ENCODE peak calls at places on chromosomes 5 and 9, in nine cellular contexts. T is CD8-positive, alpha-beta T cell; D is K562; W is fibroblast of mammary gland; Y is neural progenitor cell; S is AG04450; Z is dorsolateral prefrontal cortex; P is BJ; N is cardiac fibroblast. R is an unnamed sample.

GRCh38 chr9:32783168-32783891 is at the start of gene TMEM215:
- DNase-seq in T (no peak), D (no peak), W (no peak), Y (peak), S (no peak), Z (no peak), P (no peak), N (no peak), R (peak)

GRCh38 chr5:12413585-12413984 is 509.3 kb upstream of the CTNND2 start:
- DNase-seq in T (no peak), D (no peak), W (no peak), Y (no peak), S (no peak), Z (no peak), P (no peak), N (no peak), R (no peak)

GRCh38 chr9:104776787-104777186 is 12.9 kb downstream of the NIPSNAP3B start:
- DNase-seq in T (no peak), D (no peak), W (peak), Y (no peak), S (no peak), Z (no peak), P (peak), N (peak), R (no peak)

GRCh38 chr5:132138260-132138659 is 64.7 kb downstream of the CSF2 start:
- DNase-seq in T (no peak), D (no peak), W (peak), Y (no peak), S (no peak), Z (no peak), P (peak), N (peak), R (no peak)

GRCh38 chr9:115944166-115944948 is 209.2 kb upstream of the PAPPA start:
- DNase-seq in T (no peak), D (no peak), W (peak), Y (peak), S (peak), Z (no peak), P (peak), N (peak), R (no peak)

GRCh38 chr5:72845889-72846288 is 29.4 kb downstream of the TNPO1 start:
- DNase-seq in T (no peak), D (no peak), W (peak), Y (no peak), S (no peak), Z (no peak), P (no peak), N (peak), R (no peak)

GRCh38 chr5:104062495-104063377 is 500.1 kb upstream of the NUDT12 start:
- DNase-seq in T (no peak), D (no peak), W (no peak), Y (no peak), S (no peak), Z (no peak), P (no peak), N (no peak), R (no peak)

GRCh38 chr5:132422720-132423442 is 53.4 kb downstream of the SLC22A5 start:
- DNase-seq in T (no peak), D (peak), W (peak), Y (no peak), S (no peak), Z (no peak), P (no peak), N (peak), R (no peak)

GRCh38 chr9:1978941-1979340 is 36.2 kb upstream of the SMARCA2 start:
- DNase-seq in T (no peak), D (no peak), W (peak), Y (no peak), S (no peak), Z (no peak), P (peak), N (peak), R (no peak)

GRCh38 chr5:143985832-143986485 is 174.0 kb downstream of the HMHB1 start:
- DNase-seq in T (no peak), D (no peak), W (peak), Y (no peak), S (peak), Z (no peak), P (peak), N (peak), R (no peak)

GRCh38 chr5:136424835-136425694 is 59.7 kb upstream of the TRPC7 start:
- DNase-seq in T (no peak), D (peak), W (peak), Y (peak), S (no peak), Z (peak), P (no peak), N (peak), R (peak)

GRCh38 chr5:73522989-73523388 is 24.7 kb downstream of the BTF3 start:
- DNase-seq in T (no peak), D (no peak), W (no peak), Y (no peak), S (no peak), Z (no peak), P (no peak), N (no peak), R (no peak)

GRCh38 chr9:36163049-36163839 is 5.9 kb upstream of the CCIN start:
- DNase-seq in T (no peak), D (peak), W (peak), Y (peak), S (no peak), Z (no peak), P (no peak), N (peak), R (no peak)

GRCh38 chr9:108217601-108218190 is 638.1 kb downstream of the ACTL7B start:
- DNase-seq in T (no peak), D (no peak), W (peak), Y (no peak), S (no peak), Z (no peak), P (peak), N (no peak), R (no peak)

GRCh38 chr5:7927466-7928375 is 58.8 kb downstream of the MTRR start:
- DNase-seq in T (no peak), D (peak), W (peak), Y (peak), S (peak), Z (no peak), P (no peak), N (peak), R (peak)

GRCh38 chr9:105065119-105066088 is 137.4 kb upstream of the ABCA1 start:
- DNase-seq in T (no peak), D (no peak), W (no peak), Y (no peak), S (no peak), Z (no peak), P (no peak), N (no peak), R (no peak)

GRCh38 chr5:158910782-158911692 is 188.7 kb downstream of the EBF1 start:
- DNase-seq in T (no peak), D (no peak), W (peak), Y (no peak), S (no peak), Z (no peak), P (no peak), N (peak), R (no peak)

GRCh38 chr5:181121675-181122561 is 9.1 kb downstream of the OR2V1 start:
- DNase-seq in T (no peak), D (peak), W (no peak), Y (no peak), S (no peak), Z (no peak), P (no peak), N (no peak), R (no peak)
- TF ChIP-seq CTCF in T (no peak), D (peak), W (no peak), Y (peak), S (no peak), Z (no peak), P (no peak), N (no peak), R (no peak)

GRCh38 chr9:84397151-84397728 is 56.7 kb upstream of the SLC28A3 start:
- DNase-seq in T (peak), D (peak), W (peak), Y (peak), S (peak), Z (peak), P (no peak), N (peak), R (peak)
- TF ChIP-seq CTCF in T (peak), D (peak), W (peak), Y (peak), S (peak), Z (peak), P (peak), N (peak), R (peak)

GRCh38 chr9:99296375-99296951 is 74.4 kb downstream of the SEC61B start:
- DNase-seq in T (no peak), D (no peak), W (peak), Y (no peak), S (no peak), Z (no peak), P (no peak), N (no peak), R (peak)

GRCh38 chr9:99298660-99299059 is 76.6 kb downstream of the SEC61B start:
- DNase-seq in T (no peak), D (no peak), W (no peak), Y (no peak), S (no peak), Z (no peak), P (no peak), N (no peak), R (no peak)

GRCh38 chr9:99300603-99301002 is 78.5 kb downstream of the SEC61B start:
- DNase-seq in T (no peak), D (no peak), W (no peak), Y (no peak), S (no peak), Z (no peak), P (no peak), N (no peak), R (no peak)

GRCh38 chr9:99300103-99300439 is 78.0 kb downstream of the SEC61B start:
- DNase-seq in T (no peak), D (no peak), W (no peak), Y (no peak), S (no peak), Z (no peak), P (no peak), N (no peak), R (no peak)

DNA sequence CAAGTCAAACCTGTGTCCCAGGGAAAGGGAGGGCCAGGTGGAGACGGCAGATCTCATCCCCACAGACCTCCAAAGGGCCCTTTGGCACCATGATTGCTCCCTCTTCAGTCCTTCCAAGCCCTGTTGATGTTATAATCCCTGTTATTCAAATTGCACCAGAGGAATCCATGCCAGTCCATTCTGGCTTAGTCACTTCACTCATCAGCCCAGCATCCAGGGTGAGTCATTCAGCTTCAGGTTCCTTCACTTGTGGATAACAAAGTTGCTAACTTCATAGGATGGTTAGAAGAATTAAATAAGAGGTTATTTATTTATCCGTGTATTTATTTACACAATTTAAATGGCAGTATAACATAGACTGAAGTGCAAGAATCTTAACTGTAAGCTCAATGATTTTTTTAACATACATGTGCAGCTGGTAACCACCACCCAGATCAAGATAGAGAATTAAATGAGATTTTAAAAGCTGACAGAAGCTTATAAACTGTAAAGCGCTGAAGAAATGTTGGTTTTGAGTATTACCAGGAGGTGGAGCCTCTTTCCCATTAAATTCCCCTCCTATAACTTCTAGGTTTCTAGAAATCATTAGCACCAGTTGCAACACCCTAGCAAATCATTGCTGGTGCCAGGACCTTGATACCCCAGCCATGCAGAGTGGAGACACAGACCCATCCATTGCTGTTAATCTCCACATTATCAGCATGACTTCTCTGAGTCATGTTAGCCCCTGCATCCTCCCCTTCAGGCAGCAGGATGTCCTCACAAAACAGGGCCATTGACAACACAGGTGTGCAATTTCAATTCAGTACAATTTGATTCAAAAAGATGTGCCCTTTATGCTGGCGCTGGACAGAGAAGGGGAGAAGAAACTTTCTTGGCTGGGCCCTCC is 77.4 kb downstream of the SEC61B start:
- DNase-seq in T (no peak), D (no peak), W (peak), Y (peak), S (peak), Z (no peak), P (peak), N (peak), R (no peak)
- TF ChIP-seq CTCF in T (no peak), D (peak), W (peak), Y (peak), S (no peak), Z (peak), P (peak), N (no peak), R (peak)

GRCh38 chr9:117160254-117160653 is 254.6 kb downstream of the ASTN2 start:
- DNase-seq in T (no peak), D (no peak), W (no peak), Y (peak), S (no peak), Z (no peak), P (no peak), N (peak), R (no peak)
- TF ChIP-seq CTCF in T (no peak), D (no peak), W (peak), Y (peak), S (peak), Z (peak), P (no peak), N (peak), R (peak)

DNA sequence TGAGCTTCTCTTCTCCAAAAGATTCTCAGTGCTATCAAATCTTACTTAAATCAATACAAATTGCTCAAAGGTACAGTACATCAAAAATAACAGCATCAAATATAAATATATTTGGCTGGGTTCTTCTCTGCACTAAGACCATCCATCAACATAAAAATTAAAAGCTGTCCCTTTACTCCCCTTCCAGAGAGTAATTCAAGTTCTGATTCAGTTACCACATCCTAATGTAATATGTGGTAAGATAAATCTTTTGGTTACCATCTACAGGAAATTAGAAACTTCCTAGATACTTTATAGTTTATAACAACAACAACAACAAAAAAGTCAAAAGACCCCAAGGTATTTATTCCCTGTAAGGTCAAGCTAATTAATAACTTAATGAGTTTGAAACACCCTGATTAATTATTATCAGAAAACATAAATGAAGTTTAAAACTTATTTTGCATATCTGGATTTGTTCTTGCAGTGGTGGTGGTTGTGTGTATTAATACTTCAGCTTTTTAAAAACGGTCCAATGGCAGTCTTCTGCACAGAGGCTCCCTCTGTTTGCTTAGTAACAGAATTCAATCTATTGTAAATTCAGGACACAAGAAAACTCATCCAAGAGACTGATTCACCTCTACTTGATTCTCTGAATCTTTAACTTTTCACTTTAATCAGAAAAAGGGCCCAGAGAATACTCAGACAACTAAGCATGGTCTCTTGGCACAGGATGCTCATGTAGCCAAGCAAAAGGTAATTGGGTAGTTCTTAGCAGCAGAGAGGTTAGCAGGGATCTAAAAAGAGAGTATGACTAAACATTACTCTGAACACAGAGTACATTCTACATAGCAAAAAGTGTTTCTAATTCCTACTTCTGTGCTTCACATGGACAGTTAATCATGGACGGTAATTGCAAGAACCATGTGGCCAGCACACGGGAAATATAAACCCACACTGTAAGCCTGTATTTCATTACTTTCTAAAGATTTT is 20.1 kb downstream of the DIAPH1 start:
- DNase-seq in T (no peak), D (no peak), W (peak), Y (no peak), S (no peak), Z (no peak), P (peak), N (peak), R (no peak)
- TF ChIP-seq CTCF in T (no peak), D (no peak), W (no peak), Y (no peak), S (no peak), Z (no peak), P (no peak), N (no peak), R (no peak)